ENCODE peak calls at places on chromosomes 6 and 20, in seven cellular contexts. One of them, this sample, is unnamed.

GRCh38 chr6:25006565-25007001 is 70.8 kb upstream of the RIPOR2 start:
- DNase-seq in stimulated activated CD4-positive, alpha-beta T cell treated with anti-CD3 and anti-CD28 coated beads, Interleukin-2, amount 100 ng/mL, for 48 hours: no peak
- DNase-seq in effector CD4-positive, alpha-beta T cell: no peak
- DNase-seq in naive B cell: peak; percentile 66
- DNase-seq in breast epithelium: peak; percentile 94
- DNase-seq in astrocyte of the cerebellum: no peak
- DNase-seq in CD14-positive monocyte: peak; percentile 86
- DNase-seq in this sample: no peak

GRCh38 chr6:150409576-150410066 is 40.8 kb downstream of the IYD start:
- DNase-seq in naive B cell: peak; percentile 64
- DNase-seq in breast epithelium: peak; percentile 38
- DNase-seq in astrocyte of the cerebellum: no peak
- DNase-seq in stimulated activated CD4-positive, alpha-beta T cell treated with anti-CD3 and anti-CD28 coated beads, Interleukin-2, amount 100 ng/mL, for 48 hours: no peak
- DNase-seq in effector CD4-positive, alpha-beta T cell: no peak
- DNase-seq in CD14-positive monocyte: no peak
- DNase-seq in this sample: no peak

GRCh38 chr20:35463455-35464300 is 8.3 kb downstream of the CEP250 start:
- DNase-seq in stimulated activated CD4-positive, alpha-beta T cell treated with anti-CD3 and anti-CD28 coated beads, Interleukin-2, amount 100 ng/mL, for 48 hours: peak; percentile 37
- DNase-seq in CD14-positive monocyte: no peak
- DNase-seq in astrocyte of the cerebellum: peak; percentile 67
- DNase-seq in naive B cell: peak; percentile 61
- DNase-seq in effector CD4-positive, alpha-beta T cell: peak; percentile 51
- DNase-seq in breast epithelium: no peak
- DNase-seq in this sample: no peak

GRCh38 chr6:3162565-3163247 is 5.4 kb upstream of the TUBB2A start:
- DNase-seq in stimulated activated CD4-positive, alpha-beta T cell treated with anti-CD3 and anti-CD28 coated beads, Interleukin-2, amount 100 ng/mL, for 48 hours: peak; percentile 38
- DNase-seq in CD14-positive monocyte: peak; percentile 60
- DNase-seq in breast epithelium: peak; percentile 73
- DNase-seq in effector CD4-positive, alpha-beta T cell: peak; percentile 51
- DNase-seq in astrocyte of the cerebellum: peak; percentile 44
- DNase-seq in naive B cell: peak; percentile 59
- DNase-seq in this sample: no peak

GRCh38 chr6:12886961-12887775 is 170.6 kb downstream of the PHACTR1 start:
- DNase-seq in breast epithelium: no peak
- DNase-seq in astrocyte of the cerebellum: no peak
- DNase-seq in effector CD4-positive, alpha-beta T cell: no peak
- DNase-seq in naive B cell: no peak
- DNase-seq in stimulated activated CD4-positive, alpha-beta T cell treated with anti-CD3 and anti-CD28 coated beads, Interleukin-2, amount 100 ng/mL, for 48 hours: no peak
- DNase-seq in CD14-positive monocyte: no peak
- DNase-seq in this sample: no peak

GRCh38 chr6:8939615-8940014 is 504.3 kb upstream of the SLC35B3 start:
- DNase-seq in astrocyte of the cerebellum: no peak
- DNase-seq in breast epithelium: no peak
- DNase-seq in effector CD4-positive, alpha-beta T cell: no peak
- DNase-seq in naive B cell: no peak
- DNase-seq in stimulated activated CD4-positive, alpha-beta T cell treated with anti-CD3 and anti-CD28 coated beads, Interleukin-2, amount 100 ng/mL, for 48 hours: no peak
- DNase-seq in CD14-positive monocyte: no peak
- DNase-seq in this sample: no peak

GRCh38 chr6:17729223-17730077 is 22.7 kb upstream of the NUP153 start:
- DNase-seq in CD14-positive monocyte: no peak
- DNase-seq in astrocyte of the cerebellum: no peak
- DNase-seq in effector CD4-positive, alpha-beta T cell: no peak
- DNase-seq in breast epithelium: no peak
- DNase-seq in stimulated activated CD4-positive, alpha-beta T cell treated with anti-CD3 and anti-CD28 coated beads, Interleukin-2, amount 100 ng/mL, for 48 hours: no peak
- DNase-seq in naive B cell: no peak
- DNase-seq in this sample: no peak

GRCh38 chr6:163198396-163198795 is 216.1 kb upstream of the QKI start:
- DNase-seq in effector CD4-positive, alpha-beta T cell: no peak
- DNase-seq in stimulated activated CD4-positive, alpha-beta T cell treated with anti-CD3 and anti-CD28 coated beads, Interleukin-2, amount 100 ng/mL, for 48 hours: no peak
- DNase-seq in breast epithelium: no peak
- DNase-seq in CD14-positive monocyte: no peak
- DNase-seq in naive B cell: no peak
- DNase-seq in astrocyte of the cerebellum: no peak
- DNase-seq in this sample: no peak

GRCh38 chr20:35823937-35824336 is 52.1 kb downstream of the PHF20 start:
- DNase-seq in naive B cell: no peak
- DNase-seq in CD14-positive monocyte: no peak
- DNase-seq in stimulated activated CD4-positive, alpha-beta T cell treated with anti-CD3 and anti-CD28 coated beads, Interleukin-2, amount 100 ng/mL, for 48 hours: no peak
- DNase-seq in astrocyte of the cerebellum: no peak
- DNase-seq in breast epithelium: no peak
- DNase-seq in effector CD4-positive, alpha-beta T cell: no peak
- DNase-seq in this sample: no peak

GRCh38 chr6:71197770-71198169 is 90.8 kb upstream of the OGFRL1 start:
- DNase-seq in naive B cell: no peak
- DNase-seq in CD14-positive monocyte: no peak
- DNase-seq in astrocyte of the cerebellum: no peak
- DNase-seq in stimulated activated CD4-positive, alpha-beta T cell treated with anti-CD3 and anti-CD28 coated beads, Interleukin-2, amount 100 ng/mL, for 48 hours: no peak
- DNase-seq in effector CD4-positive, alpha-beta T cell: no peak
- DNase-seq in breast epithelium: no peak
- DNase-seq in this sample: peak; percentile 67

GRCh38 chr6:62298745-62299392 is 12.8 kb upstream of the KHDRBS2 start:
- DNase-seq in CD14-positive monocyte: no peak
- DNase-seq in astrocyte of the cerebellum: no peak
- DNase-seq in naive B cell: peak; percentile 70
- DNase-seq in effector CD4-positive, alpha-beta T cell: no peak
- DNase-seq in breast epithelium: no peak
- DNase-seq in stimulated activated CD4-positive, alpha-beta T cell treated with anti-CD3 and anti-CD28 coated beads, Interleukin-2, amount 100 ng/mL, for 48 hours: no peak
- DNase-seq in this sample: no peak

GRCh38 chr6:148629197-148629909 is 117.5 kb upstream of the UST start:
- DNase-seq in naive B cell: no peak
- DNase-seq in effector CD4-positive, alpha-beta T cell: no peak
- DNase-seq in breast epithelium: no peak
- DNase-seq in CD14-positive monocyte: no peak
- DNase-seq in astrocyte of the cerebellum: no peak
- DNase-seq in stimulated activated CD4-positive, alpha-beta T cell treated with anti-CD3 and anti-CD28 coated beads, Interleukin-2, amount 100 ng/mL, for 48 hours: no peak
- DNase-seq in this sample: no peak